ENCODE peak calls at places on chromosomes 2 and 18, in four cellular contexts. S is HCT116, E is lower leg skin, T is upper lobe of left lung. K is an unnamed sample.

GRCh38 chr2:156009293-156009692 is 323.2 kb downstream of the NR4A2 start:
- DNase-seq in S (no peak), E (no peak), T (no peak), K (no peak)

GRCh38 chr2:239570971-239571520 is 170.2 kb upstream of the HDAC4 start:
- DNase-seq in S (no peak), E (no peak), T (peak; percentile 44), K (no peak)

GRCh38 chr2:172239944-172240590 is 137.4 kb upstream of the DLX2 start:
- DNase-seq in S (no peak), E (no peak), T (no peak), K (no peak)

GRCh38 chr2:188314314-188315054 is 22.8 kb downstream of the GULP1 start:
- DNase-seq in S (no peak), E (no peak), T (no peak), K (no peak)

GRCh38 chr2:112803691-112804521 is 19.6 kb upstream of the IL1A start:
- DNase-seq in S (no peak), E (no peak), T (no peak), K (no peak)

GRCh38 chr2:15701326-15701907 is 109.7 kb downstream of the DDX1 start:
- DNase-seq in S (no peak), E (no peak), T (no peak), K (no peak)

GRCh38 chr2:84493494-84493893 is 22.8 kb upstream of the DNAH6 start:
- DNase-seq in S (no peak), E (no peak), T (no peak), K (no peak)

GRCh38 chr2:113390133-113390849 is 47.2 kb upstream of the ZNG1B start:
- DNase-seq in S (peak; percentile 72), E (peak; percentile 62), T (no peak), K (peak; percentile 49)

GRCh38 chr2:50097118-50097517 is 934.8 kb downstream of the NRXN1 start:
- DNase-seq in S (no peak), E (no peak), T (no peak), K (no peak)

GRCh38 chr2:227817940-227818568 is 4.4 kb downstream of the CCL20 start:
- DNase-seq in S (peak; percentile 99), E (peak; percentile 94), T (no peak), K (peak; percentile 81)

GRCh38 chr2:239597216-239597615 is 196.4 kb upstream of the HDAC4 start:
- DNase-seq in S (no peak), E (no peak), T (no peak), K (no peak)

GRCh38 chr2:30776831-30777652 is 30.2 kb downstream of the CAPN13 start:
- DNase-seq in S (no peak), E (peak; percentile 7), T (no peak), K (no peak)

GRCh38 chr2:109595644-109596043 is 18.1 kb downstream of the SEPTIN10 start:
- DNase-seq in S (no peak), E (no peak), T (no peak), K (no peak)

GRCh38 chr2:148978736-148979135 is 59.8 kb upstream of the LYPD6B start:
- DNase-seq in S (no peak), E (peak; percentile 29), T (no peak), K (peak; percentile 23)

GRCh38 chr18:49722472-49722871 is 90.9 kb downstream of the ACAA2 start:
- DNase-seq in S (no peak), E (no peak), T (no peak), K (no peak)

GRCh38 chr18:64134044-64134757 is 14.7 kb downstream of the LINC00305 start:
- DNase-seq in S (no peak), E (no peak), T (no peak), K (no peak)

GRCh38 chr2:214019229-214019972 is 391.5 kb upstream of the VWC2L start:
- DNase-seq in S (peak; percentile 48), E (peak; percentile 41), T (no peak), K (peak; percentile 48)

GRCh38 chr18:31386683-31387082 is 10.1 kb downstream of the DSG4 start:
- DNase-seq in S (no peak), E (no peak), T (no peak), K (no peak)

GRCh38 chr2:188512456-188512855 is 220.8 kb downstream of the GULP1 start:
- DNase-seq in S (no peak), E (no peak), T (no peak), K (no peak)

GRCh38 chr2:85754313-85755095 is 713 bp downstream of the ATOH8 start:
- DNase-seq in S (no peak), E (no peak), T (peak; percentile 92), K (no peak)

GRCh38 chr2:43184339-43184895 is 42.0 kb downstream of the ZFP36L2 start:
- DNase-seq in S (peak; percentile 93), E (no peak), T (no peak), K (no peak)

GRCh38 chr2:60742419-60742818 is 13.6 kb upstream of the PAPOLG start:
- DNase-seq in S (no peak), E (no peak), T (no peak), K (no peak)

GRCh38 chr18:62555135-62555534 is 32.3 kb downstream of the ZCCHC2 start:
- DNase-seq in S (no peak), E (no peak), T (no peak), K (no peak)

GRCh38 chr18:11500153-11501122 is 109.0 kb upstream of the SLC35G4 start:
- DNase-seq in S (peak; percentile 89), E (no peak), T (no peak), K (peak; percentile 84)

GRCh38 chr18:79814373-79814772 is 16.6 kb downstream of the KCNG2 start:
- DNase-seq in S (no peak), E (no peak), T (no peak), K (no peak)

GRCh38 chr18:79815657-79816056 is 17.9 kb downstream of the KCNG2 start:
- DNase-seq in S (no peak), E (no peak), T (no peak), K (no peak)

GRCh38 chr18:79816092-79816491 is 18.4 kb downstream of the KCNG2 start:
- DNase-seq in S (no peak), E (no peak), T (no peak), K (no peak)

GRCh38 chr18:79809482-79810192 is 11.9 kb downstream of the KCNG2 start:
- DNase-seq in S (no peak), E (no peak), T (peak; percentile 68), K (no peak)

GRCh38 chr18:79812052-79812451 is 14.3 kb downstream of the KCNG2 start:
- DNase-seq in S (no peak), E (no peak), T (no peak), K (no peak)
- TF ChIP-seq POLR2A in S (no peak), E (no peak), T (no peak), K (no peak)

GRCh38 chr2:119441376-119442231 is 9.9 kb downstream of the TMEM37 start:
- DNase-seq in S (no peak), E (no peak), T (no peak), K (no peak)
- TF ChIP-seq POLR2A in S (no peak), E (no peak), T (no peak), K (no peak)

DNA sequence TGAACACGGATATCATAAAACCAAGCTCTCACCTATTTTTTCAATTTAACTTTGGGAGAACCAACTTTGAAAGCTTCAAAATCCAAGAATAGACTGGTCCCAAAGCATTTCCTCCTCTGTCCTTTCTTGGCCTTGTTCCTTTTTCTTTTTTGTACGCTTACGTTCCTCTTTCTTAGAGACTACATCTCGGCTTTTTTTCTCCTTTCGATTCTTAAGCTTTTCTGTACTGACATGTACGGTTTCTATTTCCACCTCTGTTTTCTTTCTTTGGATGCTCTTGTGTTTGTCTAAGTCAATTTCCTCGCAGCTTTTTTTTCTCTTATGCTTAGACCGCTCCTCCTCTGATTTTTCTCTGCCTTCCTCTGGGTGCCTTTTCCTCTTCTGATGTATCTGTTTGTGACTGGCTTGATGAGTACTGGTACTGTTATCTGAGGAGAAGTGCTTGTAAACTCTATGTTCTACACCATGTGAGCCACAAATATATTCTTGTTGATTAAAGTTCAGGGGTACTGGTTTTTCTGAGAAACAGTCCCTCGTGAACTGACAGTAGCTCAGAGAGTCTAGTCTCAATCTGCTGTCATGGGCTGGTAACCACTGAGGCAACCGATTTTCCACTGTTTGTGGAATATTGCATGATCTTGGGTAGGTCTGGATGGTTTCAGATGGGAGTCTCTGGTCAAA is 11.5 kb upstream of the RNU2-63P start:
- DNase-seq in S (no peak), E (no peak), T (no peak), K (no peak)
- TF ChIP-seq POLR2A in S (no peak), E (no peak), T (no peak), K (no peak)

GRCh38 chr2:40123321-40123720 is 328.6 kb downstream of the SLC8A1 start:
- DNase-seq in S (no peak), E (no peak), T (no peak), K (no peak)
- TF ChIP-seq POLR2A in S (no peak), E (no peak), T (no peak), K (no peak)

DNA sequence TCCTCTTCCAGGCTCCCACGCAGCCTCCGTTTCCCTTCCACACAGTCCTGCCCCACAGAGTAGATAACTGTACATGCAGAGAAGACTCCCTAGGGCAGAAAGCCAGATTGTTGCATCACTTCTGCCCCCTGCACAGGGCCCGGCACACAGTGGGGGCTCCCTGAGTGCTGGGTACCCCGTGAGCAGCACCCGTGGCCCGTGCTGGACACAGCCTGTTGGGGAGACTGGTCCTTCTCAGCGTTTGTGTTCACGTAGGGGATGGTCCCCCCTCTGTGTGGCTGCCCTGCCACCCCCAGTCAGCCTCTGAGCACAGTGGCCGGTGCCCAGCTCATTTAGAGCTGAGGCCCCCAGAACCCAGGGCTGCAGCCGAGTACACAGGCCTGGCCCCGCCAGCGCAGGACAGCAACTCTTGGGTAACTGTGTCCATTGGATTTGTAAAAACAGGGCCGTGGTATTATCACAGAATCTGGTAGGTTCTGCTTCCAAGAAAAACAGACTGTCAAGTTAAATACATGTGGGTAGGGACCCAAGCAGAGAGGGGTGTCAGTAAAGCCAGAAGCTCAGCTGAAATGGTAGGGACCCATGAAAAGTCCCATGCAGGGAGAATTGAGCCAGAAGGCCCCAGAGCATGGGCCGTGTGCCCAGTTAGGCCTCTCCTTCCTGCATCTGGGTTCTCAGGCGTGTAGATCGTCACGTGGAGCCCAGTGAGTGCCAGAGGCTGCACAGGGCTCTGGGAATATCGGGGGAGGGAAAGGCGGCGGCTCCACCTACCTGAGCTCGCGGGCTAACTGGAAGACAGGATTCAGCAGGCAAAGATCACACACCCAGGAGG is 257.3 kb downstream of the ATAD2B start:
- DNase-seq in S (no peak), E (peak; percentile 83), T (no peak), K (peak; percentile 75)
- TF ChIP-seq POLR2A in S (no peak), E (no peak), T (no peak), K (no peak)

GRCh38 chr2:46131-46470 is 204 bp downstream of the FAM110C start:
- DNase-seq in S (no peak), E (no peak), T (no peak), K (no peak)

GRCh38 chr2:47346-48218 is 1.3 kb upstream of the FAM110C start:
- DNase-seq in S (no peak), E (no peak), T (peak; percentile 47), K (no peak)

GRCh38 chr2:45342-46130 is 769 bp downstream of the FAM110C start:
- DNase-seq in S (no peak), E (no peak), T (peak; percentile 85), K (no peak)

GRCh38 chr2:44748-45341 is 1.5 kb downstream of the FAM110C start:
- DNase-seq in S (no peak), E (no peak), T (no peak), K (no peak)

GRCh38 chr2:46471-47345 is at the start of gene FAM110C:
- DNase-seq in S (no peak), E (peak; percentile 38), T (peak; percentile 95), K (no peak)
- TF ChIP-seq POLR2A in S (no peak), E (no peak), T (peak; percentile 53), K (no peak)

K was measured in gastrocnemius medialis.